ENCODE peak calls at places on chromosomes 11 and 22, in six cellular contexts. One of them, this sample, is unnamed.

GRCh38 chr11:130211781-130212401 is 52.3 kb downstream of the ST14 start:
- DNase-seq in T-cell: no peak
- DNase-seq in Right ventricle myocardium superior: no peak
- DNase-seq in NCI-H510A treated with DMSO at 0.1 percent for 48 hours: no peak
- DNase-seq in iPS-NIHi11: no peak
- DNase-seq in mucosa of gallbladder: peak
- DNase-seq in this sample: no peak

GRCh38 chr22:20636945-20637344 is 129.5 kb downstream of the MED15 start:
- DNase-seq in T-cell: no peak
- DNase-seq in Right ventricle myocardium superior: no peak
- DNase-seq in NCI-H510A treated with DMSO at 0.1 percent for 48 hours: no peak
- DNase-seq in iPS-NIHi11: no peak
- DNase-seq in mucosa of gallbladder: no peak
- DNase-seq in this sample: no peak

GRCh38 chr22:25172153-25172552 is 27.5 kb upstream of the CRYBB3 start:
- DNase-seq in T-cell: peak
- DNase-seq in Right ventricle myocardium superior: no peak
- DNase-seq in NCI-H510A treated with DMSO at 0.1 percent for 48 hours: no peak
- DNase-seq in iPS-NIHi11: no peak
- DNase-seq in mucosa of gallbladder: peak
- DNase-seq in this sample: no peak

GRCh38 chr11:65260756-65261590 is 789 bp upstream of the POLA2 start:
- DNase-seq in T-cell: no peak
- DNase-seq in Right ventricle myocardium superior: no peak
- DNase-seq in NCI-H510A treated with DMSO at 0.1 percent for 48 hours: no peak
- DNase-seq in iPS-NIHi11: no peak
- DNase-seq in mucosa of gallbladder: no peak
- DNase-seq in this sample: no peak

GRCh38 chr22:19050117-19050516 is 72.1 kb downstream of the DGCR2 start:
- DNase-seq in T-cell: no peak
- DNase-seq in Right ventricle myocardium superior: no peak
- DNase-seq in NCI-H510A treated with DMSO at 0.1 percent for 48 hours: no peak
- DNase-seq in iPS-NIHi11: no peak
- DNase-seq in mucosa of gallbladder: no peak
- DNase-seq in this sample: no peak

GRCh38 chr11:100676901-100677300 is 10.2 kb upstream of the ARHGAP42 start:
- DNase-seq in T-cell: no peak
- DNase-seq in Right ventricle myocardium superior: no peak
- DNase-seq in NCI-H510A treated with DMSO at 0.1 percent for 48 hours: no peak
- DNase-seq in iPS-NIHi11: peak
- DNase-seq in mucosa of gallbladder: no peak
- DNase-seq in this sample: no peak

GRCh38 chr11:19953342-19953741 is 206.9 kb downstream of the DBX1 start:
- DNase-seq in T-cell: no peak
- DNase-seq in Right ventricle myocardium superior: no peak
- DNase-seq in NCI-H510A treated with DMSO at 0.1 percent for 48 hours: no peak
- DNase-seq in iPS-NIHi11: peak
- DNase-seq in mucosa of gallbladder: no peak
- DNase-seq in this sample: peak

GRCh38 chr11:85755285-85755684 is 55.7 kb downstream of the SYTL2 start:
- DNase-seq in T-cell: no peak
- DNase-seq in Right ventricle myocardium superior: no peak
- DNase-seq in NCI-H510A treated with DMSO at 0.1 percent for 48 hours: no peak
- DNase-seq in iPS-NIHi11: no peak
- DNase-seq in mucosa of gallbladder: no peak
- DNase-seq in this sample: no peak

GRCh38 chr22:33867118-33867863 is 53.0 kb downstream of the LARGE1 start:
- DNase-seq in T-cell: no peak
- DNase-seq in Right ventricle myocardium superior: no peak
- DNase-seq in NCI-H510A treated with DMSO at 0.1 percent for 48 hours: no peak
- DNase-seq in iPS-NIHi11: no peak
- DNase-seq in mucosa of gallbladder: peak
- DNase-seq in this sample: peak

GRCh38 chr22:40486962-40487602 is 116.7 kb downstream of the SGSM3 start:
- DNase-seq in T-cell: no peak
- DNase-seq in Right ventricle myocardium superior: no peak
- DNase-seq in NCI-H510A treated with DMSO at 0.1 percent for 48 hours: no peak
- DNase-seq in iPS-NIHi11: no peak
- DNase-seq in mucosa of gallbladder: no peak
- DNase-seq in this sample: no peak

GRCh38 chr22:30205281-30206115 is 41.1 kb downstream of the LIF start:
- DNase-seq in T-cell: no peak
- DNase-seq in Right ventricle myocardium superior: peak
- DNase-seq in NCI-H510A treated with DMSO at 0.1 percent for 48 hours: no peak
- DNase-seq in iPS-NIHi11: no peak
- DNase-seq in mucosa of gallbladder: no peak
- DNase-seq in this sample: no peak

GRCh38 chr11:82043316-82043715 is 690.3 kb downstream of the FAM181B start:
- DNase-seq in T-cell: no peak
- DNase-seq in Right ventricle myocardium superior: no peak
- DNase-seq in NCI-H510A treated with DMSO at 0.1 percent for 48 hours: no peak
- DNase-seq in iPS-NIHi11: no peak
- DNase-seq in mucosa of gallbladder: no peak
- DNase-seq in this sample: peak

GRCh38 chr11:76551400-76551799 is 106.6 kb downstream of the EMSY start:
- DNase-seq in T-cell: no peak
- DNase-seq in Right ventricle myocardium superior: no peak
- DNase-seq in NCI-H510A treated with DMSO at 0.1 percent for 48 hours: no peak
- DNase-seq in iPS-NIHi11: no peak
- DNase-seq in mucosa of gallbladder: no peak
- DNase-seq in this sample: no peak

GRCh38 chr11:3626250-3626960 is 15.4 kb downstream of the ART5 start:
- DNase-seq in T-cell: no peak
- DNase-seq in Right ventricle myocardium superior: peak
- DNase-seq in NCI-H510A treated with DMSO at 0.1 percent for 48 hours: no peak
- DNase-seq in iPS-NIHi11: peak
- DNase-seq in mucosa of gallbladder: peak
- DNase-seq in this sample: no peak

GRCh38 chr11:108302121-108302785 is 79.4 kb downstream of the ATM start:
- DNase-seq in T-cell: no peak
- DNase-seq in Right ventricle myocardium superior: no peak
- DNase-seq in NCI-H510A treated with DMSO at 0.1 percent for 48 hours: no peak
- DNase-seq in iPS-NIHi11: no peak
- DNase-seq in mucosa of gallbladder: no peak
- DNase-seq in this sample: no peak

This sample was measured in foreskin melanocyte.